ENCODE peak calls at places on chromosome X, in seven cellular contexts. K, I, Y, U, D, S and G are unnamed samples.

GRCh38 chrX:46758956-46759644 is at the start of gene SLC9A7:
- DNase-seq in K (peak), I (peak), Y (peak), U (peak), D (peak), S (peak), G (peak)

GRCh38 chrX:66677430-66677829 is 38.6 kb upstream of the EDA2R start:
- DNase-seq in K (no peak), I (peak), Y (peak), U (no peak), D (peak), S (no peak), G (peak)

GRCh38 chrX:68842351-68842750 is 13.5 kb downstream of the EFNB1 start:
- DNase-seq in K (no peak), I (no peak), Y (no peak), U (no peak), D (no peak), S (no peak), G (no peak)

GRCh38 chrX:100720301-100720700 is 11.6 kb downstream of the SYTL4 start:
- DNase-seq in K (no peak), I (peak), Y (no peak), U (no peak), D (no peak), S (no peak), G (no peak)

GRCh38 chrX:21847342-21847741 is 7.9 kb downstream of the MBTPS2 start:
- DNase-seq in K (no peak), I (no peak), Y (no peak), U (no peak), D (no peak), S (no peak), G (no peak)

GRCh38 chrX:150361777-150362351 is 1.3 kb upstream of the MAMLD1 start:
- DNase-seq in K (no peak), I (no peak), Y (no peak), U (no peak), D (no peak), S (no peak), G (peak)

GRCh38 chrX:1025413-1025812 is 187.0 kb downstream of the CRLF2 start:
- DNase-seq in K (no peak), I (no peak), Y (no peak), U (no peak), D (no peak), S (no peak), G (no peak)

GRCh38 chrX:103716967-103717366 is 6.3 kb downstream of the TMEM31 start:
- DNase-seq in K (no peak), I (peak), Y (peak), U (no peak), D (peak), S (no peak), G (peak)

GRCh38 chrX:21479695-21480280 is 105.6 kb downstream of the CNKSR2 start:
- DNase-seq in K (no peak), I (peak), Y (peak), U (peak), D (peak), S (no peak), G (peak)

GRCh38 chrX:39582091-39582490 is 515.7 kb downstream of the BCOR start:
- DNase-seq in K (no peak), I (no peak), Y (no peak), U (peak), D (peak), S (no peak), G (no peak)

GRCh38 chrX:107526141-107526540 is 76.7 kb downstream of the FRMPD3 start:
- DNase-seq in K (no peak), I (no peak), Y (no peak), U (no peak), D (no peak), S (no peak), G (no peak)

GRCh38 chrX:96372313-96373046 is 312.2 kb upstream of the DIAPH2 start:
- DNase-seq in K (no peak), I (peak), Y (peak), U (peak), D (peak), S (no peak), G (peak)

GRCh38 chrX:122238801-122239200 is 945.3 kb upstream of the GRIA3 start:
- DNase-seq in K (no peak), I (peak), Y (no peak), U (no peak), D (no peak), S (no peak), G (peak)

GRCh38 chrX:50586407-50586806 is 115.8 kb upstream of the DGKK start:
- DNase-seq in K (no peak), I (no peak), Y (no peak), U (no peak), D (no peak), S (no peak), G (no peak)

GRCh38 chrX:130628522-130628921 is 226.7 kb downstream of the RBMX2 start:
- DNase-seq in K (no peak), I (no peak), Y (no peak), U (no peak), D (no peak), S (no peak), G (no peak)

GRCh38 chrX:36344301-36344700 is 424.8 kb downstream of the CFAP47 start:
- DNase-seq in K (no peak), I (no peak), Y (no peak), U (no peak), D (no peak), S (no peak), G (no peak)

GRCh38 chrX:154039577-154039976 is 19.9 kb upstream of the IRAK1 start:
- DNase-seq in K (no peak), I (no peak), Y (no peak), U (no peak), D (no peak), S (no peak), G (no peak)

GRCh38 chrX:22220941-22221340 is 51.8 kb upstream of the CBLL2 start:
- DNase-seq in K (no peak), I (peak), Y (no peak), U (no peak), D (peak), S (no peak), G (peak)

GRCh38 chrX:45143455-45143854 is 57.2 kb downstream of the DIPK2B start:
- DNase-seq in K (no peak), I (no peak), Y (no peak), U (no peak), D (no peak), S (no peak), G (no peak)

GRCh38 chrX:130097507-130098201 is 12.6 kb downstream of the ELF4 start:
- DNase-seq in K (no peak), I (no peak), Y (no peak), U (no peak), D (no peak), S (no peak), G (no peak)

GRCh38 chrX:1903380-1903935 is 288.6 kb downstream of the ASMT start:
- DNase-seq in K (no peak), I (peak), Y (no peak), U (no peak), D (peak), S (no peak), G (peak)

GRCh38 chrX:145630081-145630480 is 187.5 kb upstream of the SLITRK2 start:
- DNase-seq in K (no peak), I (no peak), Y (no peak), U (no peak), D (no peak), S (no peak), G (no peak)

GRCh38 chrX:30822068-30822671 is 66.9 kb downstream of the TAB3 start:
- DNase-seq in K (no peak), I (peak), Y (no peak), U (no peak), D (peak), S (no peak), G (no peak)

GRCh38 chrX:115946059-115946458 is 224.5 kb upstream of the AGTR2 start:
- DNase-seq in K (no peak), I (no peak), Y (no peak), U (no peak), D (no peak), S (no peak), G (no peak)

GRCh38 chrX:1902901-1903379 is 288.1 kb downstream of the ASMT start:
- DNase-seq in K (no peak), I (no peak), Y (no peak), U (no peak), D (no peak), S (no peak), G (no peak)